ENCODE peak calls at places on chromosomes 4 and X, in eight cellular contexts. N is stimulated activated CD4-positive, alpha-beta T cell treated with anti-CD3 and anti-CD28 coated beads, TNF-alpha, amount 100 ng/mL, for 1 hour; Z is NCI-H1417 treated with DMSO at 0.1 percent for 48 hours; K is psoas muscle; T is A549; J is cardiac fibroblast; H is tibial nerve; R is HEK293T. X is an unnamed sample.

GRCh38 chrX:31670245-31670644 is 598.4 kb upstream of the FTHL17 start:
- DNase-seq in N (no peak), Z (no peak), K (no peak), T (no peak), J (peak; percentile 0), H (no peak), R (no peak), X (no peak)

GRCh38 chr4:158624889-158625478 is 46.7 kb downstream of the C4orf46 start:
- DNase-seq in N (no peak), Z (peak; percentile 21), K (no peak), T (peak; percentile 6), J (peak; percentile 88), H (no peak), R (peak; percentile 35), X (no peak)

GRCh38 chrX:71128915-71129765 is 10.7 kb downstream of the MED12 start:
- DNase-seq in N (peak; percentile 63), Z (no peak), K (peak; percentile 58), T (peak; percentile 52), J (peak; percentile 66), H (peak; percentile 38), R (peak; percentile 83), X (peak; percentile 62)

GRCh38 chr4:113016377-113016776 is 33.1 kb upstream of the ANK2 start:
- DNase-seq in N (no peak), Z (no peak), K (no peak), T (no peak), J (no peak), H (no peak), R (no peak), X (no peak)

GRCh38 chr4:7932333-7932732 is 7.3 kb downstream of the AFAP1 start:
- DNase-seq in N (no peak), Z (no peak), K (no peak), T (no peak), J (no peak), H (no peak), R (no peak), X (no peak)

GRCh38 chr4:80138556-80139538 is 58.5 kb upstream of the PRDM8 start:
- DNase-seq in N (peak; percentile 33), Z (no peak), K (no peak), T (no peak), J (peak; percentile 79), H (no peak), R (no peak), X (no peak)

GRCh38 chr4:27048350-27049100 is 187.9 kb downstream of the STIM2 start:
- DNase-seq in N (no peak), Z (peak; percentile 12), K (no peak), T (peak; percentile 53), J (peak; percentile 51), H (no peak), R (peak; percentile 21), X (no peak)

GRCh38 chr4:109072595-109072994 is 229.9 kb downstream of the COL25A1 start:
- DNase-seq in N (no peak), Z (no peak), K (no peak), T (no peak), J (peak; percentile 91), H (no peak), R (no peak), X (no peak)

GRCh38 chr4:78002260-78002659 is 54.9 kb upstream of the FRAS1 start:
- DNase-seq in N (no peak), Z (no peak), K (no peak), T (no peak), J (peak; percentile 7), H (no peak), R (no peak), X (no peak)

GRCh38 chr4:6892190-6892908 is 17.3 kb upstream of the TBC1D14 start:
- DNase-seq in N (no peak), Z (no peak), K (peak; percentile 58), T (peak; percentile 58), J (peak; percentile 65), H (peak; percentile 23), R (no peak), X (no peak)

GRCh38 chr4:55124337-55125076 is 888 bp downstream of the KDR start:
- DNase-seq in N (no peak), Z (no peak), K (no peak), T (no peak), J (peak; percentile 39), H (no peak), R (no peak), X (no peak)

GRCh38 chr4:76879731-76880364 is 18.1 kb downstream of the SOWAHB start:
- DNase-seq in N (no peak), Z (no peak), K (no peak), T (no peak), J (peak; percentile 20), H (no peak), R (no peak), X (no peak)

GRCh38 chr4:185142911-185143595 is at the start of gene SLC25A4:
- DNase-seq in N (peak; percentile 67), Z (peak; percentile 61), K (peak; percentile 90), T (peak; percentile 62), J (peak; percentile 56), H (peak; percentile 74), R (peak; percentile 81), X (peak; percentile 72)

GRCh38 chrX:69152398-69152797 is 12.9 kb downstream of the PJA1 start:
- DNase-seq in N (no peak), Z (no peak), K (peak; percentile 39), T (no peak), J (no peak), H (no peak), R (no peak), X (no peak)

GRCh38 chrX:106692425-106693075 is 34.0 kb upstream of the RNF128 start:
- DNase-seq in N (no peak), Z (no peak), K (no peak), T (no peak), J (no peak), H (no peak), R (no peak), X (no peak)

GRCh38 chr4:20383283-20383682 is 131.6 kb downstream of the SLIT2 start:
- DNase-seq in N (no peak), Z (no peak), K (no peak), T (no peak), J (no peak), H (no peak), R (no peak), X (no peak)

GRCh38 chr4:36316544-36317082 is 35.2 kb downstream of the DTHD1 start:
- DNase-seq in N (no peak), Z (no peak), K (no peak), T (no peak), J (peak; percentile 29), H (no peak), R (no peak), X (no peak)

GRCh38 chrX:140180585-140180984 is 215.3 kb upstream of the CXorf66 start:
- DNase-seq in N (no peak), Z (no peak), K (no peak), T (no peak), J (peak; percentile 59), H (no peak), R (no peak), X (no peak)

GRCh38 chrX:11768039-11768438 is 10.0 kb downstream of the MSL3 start:
- DNase-seq in N (no peak), Z (no peak), K (no peak), T (no peak), J (no peak), H (no peak), R (no peak), X (no peak)

X was measured in breast epithelium.